ENCODE peak calls at places on chromosomes 1 and 21, in six cellular contexts. M is hippocampal formation; O is stimulated activated CD4-positive, alpha-beta T cell treated with anti-CD3 and anti-CD28 coated beads, Interleukin-4, amount 100 ng/mL, for 24 hours; C is progenitor cell of endocrine pancreas; I is aorta; U is foreskin melanocyte. K is an unnamed sample.

GRCh38 chr1:231421616-231421970 is 494 bp downstream of the EGLN1 start:
- DNase-seq in U (no peak), C (no peak), I (no peak), O (peak), M (no peak), K (peak)

GRCh38 chr1:156082111-156083091 is at the start of gene MEX3A:
- DNase-seq in C (peak), I (peak), O (peak), M (peak), U (no peak), K (peak)

GRCh38 chr1:18410407-18410806 is 70.3 kb upstream of the KLHDC7A start:
- DNase-seq in M (no peak), I (no peak), O (no peak), C (no peak), U (no peak), K (no peak)

GRCh38 chr1:174942547-174943255 is 57.0 kb upstream of the CACYBP start:
- DNase-seq in I (no peak), M (peak), U (no peak), O (no peak), C (no peak), K (no peak)

GRCh38 chr1:222914861-222915632 is 100.2 kb downstream of the DISP1 start:
- DNase-seq in U (no peak), C (no peak), M (no peak), O (no peak), I (no peak), K (no peak)

GRCh38 chr21:31553926-31554325 is 105.6 kb upstream of the SOD1 start:
- DNase-seq in O (no peak), M (no peak), I (peak), U (no peak), C (no peak), K (no peak)

GRCh38 chr1:94020764-94021579 is 100.0 kb downstream of the ABCA4 start:
- DNase-seq in C (no peak), O (no peak), I (no peak), U (no peak), M (no peak), K (no peak)

GRCh38 chr1:164770149-164770529 is 211.2 kb downstream of the PBX1 start:
- DNase-seq in O (no peak), C (no peak), U (no peak), I (no peak), M (no peak), K (no peak)

GRCh38 chr1:6743189-6744101 is 41.8 kb upstream of the CAMTA1 start:
- DNase-seq in U (no peak), O (no peak), M (peak), I (peak), C (no peak), K (no peak)

GRCh38 chr1:12708396-12708795 is 7.5 kb upstream of the AADACL3 start:
- DNase-seq in I (no peak), U (no peak), O (no peak), C (no peak), M (no peak), K (no peak)

GRCh38 chr1:21647431-21648373 is 21.5 kb downstream of the RAP1GAP start:
- DNase-seq in U (no peak), I (no peak), M (no peak), O (peak), C (peak), K (peak)

GRCh38 chr21:39144191-39144590 is 39.1 kb downstream of the PSMG1 start:
- DNase-seq in O (no peak), M (no peak), I (no peak), C (no peak), U (no peak), K (no peak)

GRCh38 chr1:156941675-156942074 is 21.2 kb downstream of the LRRC71 start:
- DNase-seq in I (no peak), O (no peak), M (no peak), U (no peak), C (no peak), K (no peak)

GRCh38 chr1:169287280-169287679 is 80.3 kb downstream of the NME7 start:
- DNase-seq in O (no peak), M (no peak), C (no peak), I (no peak), U (no peak), K (no peak)

K was measured in DND-41.